ENCODE peak calls at places on chromosomes 11 and 22, in eight cellular contexts. One of them, this sample, is unnamed. For H3K4me1, the result is how much of the 10 kb centered on the place peaks cover.

GRCh38 chr11:66421492-66422205 is 814 bp downstream of the NPAS4 start:
- DNase-seq in upper lobe of right lung: peak
- DNase-seq in HCT116: peak
- DNase-seq in psoas muscle: peak
- DNase-seq in A549: peak
- DNase-seq in naive thymus-derived CD4-positive, alpha-beta T cell: peak
- DNase-seq in neuronal stem cell: peak
- DNase-seq in effector memory CD4-positive, alpha-beta T cell: peak
- DNase-seq in this sample: peak

GRCh38 chr22:50713008-50713385 is 25.0 kb upstream of the ACR start:
- DNase-seq in upper lobe of right lung: peak
- DNase-seq in HCT116: no peak
- DNase-seq in psoas muscle: peak
- DNase-seq in A549: no peak
- DNase-seq in naive thymus-derived CD4-positive, alpha-beta T cell: no peak
- DNase-seq in neuronal stem cell: no peak
- DNase-seq in effector memory CD4-positive, alpha-beta T cell: no peak
- DNase-seq in this sample: no peak

GRCh38 chr11:101269390-101269789 is 139.8 kb upstream of the PGR start:
- DNase-seq in upper lobe of right lung: no peak
- DNase-seq in HCT116: no peak
- DNase-seq in psoas muscle: no peak
- DNase-seq in A549: no peak
- DNase-seq in naive thymus-derived CD4-positive, alpha-beta T cell: no peak
- DNase-seq in neuronal stem cell: no peak
- DNase-seq in effector memory CD4-positive, alpha-beta T cell: no peak
- DNase-seq in this sample: no peak

GRCh38 chr11:71472357-71472885 is 19.4 kb downstream of the NADSYN1 start:
- DNase-seq in upper lobe of right lung: no peak
- DNase-seq in HCT116: no peak
- DNase-seq in psoas muscle: no peak
- DNase-seq in A549: no peak
- DNase-seq in naive thymus-derived CD4-positive, alpha-beta T cell: no peak
- DNase-seq in neuronal stem cell: no peak
- DNase-seq in effector memory CD4-positive, alpha-beta T cell: no peak
- DNase-seq in this sample: no peak

GRCh38 chr22:35524966-35525686 is 15.5 kb upstream of the RASD2 start:
- DNase-seq in upper lobe of right lung: no peak
- DNase-seq in HCT116: no peak
- DNase-seq in psoas muscle: peak
- DNase-seq in A549: no peak
- DNase-seq in naive thymus-derived CD4-positive, alpha-beta T cell: no peak
- DNase-seq in neuronal stem cell: no peak
- DNase-seq in effector memory CD4-positive, alpha-beta T cell: no peak
- DNase-seq in this sample: no peak

GRCh38 chr11:10625281-10625981 is 57.0 kb upstream of the LYVE1 start:
- DNase-seq in upper lobe of right lung: no peak
- DNase-seq in HCT116: no peak
- DNase-seq in psoas muscle: no peak
- DNase-seq in A549: no peak
- DNase-seq in naive thymus-derived CD4-positive, alpha-beta T cell: no peak
- DNase-seq in neuronal stem cell: no peak
- DNase-seq in effector memory CD4-positive, alpha-beta T cell: no peak
- DNase-seq in this sample: no peak

GRCh38 chr11:60946601-60947265 is 5.2 kb downstream of the SLC15A3 start:
- DNase-seq in upper lobe of right lung: no peak
- DNase-seq in HCT116: no peak
- DNase-seq in psoas muscle: no peak
- DNase-seq in A549: no peak
- DNase-seq in naive thymus-derived CD4-positive, alpha-beta T cell: no peak
- DNase-seq in neuronal stem cell: no peak
- DNase-seq in effector memory CD4-positive, alpha-beta T cell: no peak
- DNase-seq in this sample: no peak

GRCh38 chr11:75069473-75069872 is 27.2 kb downstream of the OR2AT4 start:
- DNase-seq in upper lobe of right lung: no peak
- DNase-seq in HCT116: no peak
- DNase-seq in psoas muscle: no peak
- DNase-seq in A549: no peak
- DNase-seq in naive thymus-derived CD4-positive, alpha-beta T cell: no peak
- DNase-seq in neuronal stem cell: no peak
- DNase-seq in effector memory CD4-positive, alpha-beta T cell: no peak
- DNase-seq in this sample: no peak

GRCh38 chr22:41152902-41153301 is 52.2 kb upstream of the L3MBTL2 start:
- DNase-seq in upper lobe of right lung: no peak
- DNase-seq in HCT116: no peak
- DNase-seq in psoas muscle: no peak
- DNase-seq in A549: no peak
- DNase-seq in naive thymus-derived CD4-positive, alpha-beta T cell: no peak
- DNase-seq in neuronal stem cell: no peak
- DNase-seq in effector memory CD4-positive, alpha-beta T cell: no peak
- DNase-seq in this sample: no peak

GRCh38 chr22:46674367-46674781 is 54.2 kb downstream of the GRAMD4 start:
- DNase-seq in upper lobe of right lung: no peak
- DNase-seq in HCT116: no peak
- DNase-seq in psoas muscle: peak
- DNase-seq in A549: no peak
- DNase-seq in naive thymus-derived CD4-positive, alpha-beta T cell: peak
- DNase-seq in neuronal stem cell: no peak
- DNase-seq in effector memory CD4-positive, alpha-beta T cell: peak
- DNase-seq in this sample: no peak

GRCh38 chr11:122367809-122368231 is 251.8 kb upstream of the BLID start:
- DNase-seq in upper lobe of right lung: no peak
- DNase-seq in HCT116: no peak
- DNase-seq in psoas muscle: no peak
- DNase-seq in A549: no peak
- DNase-seq in naive thymus-derived CD4-positive, alpha-beta T cell: no peak
- DNase-seq in neuronal stem cell: no peak
- DNase-seq in effector memory CD4-positive, alpha-beta T cell: no peak
- DNase-seq in this sample: peak

GRCh38 chr11:75867778-75868374 is 52.9 kb downstream of the UVRAG start:
- DNase-seq in upper lobe of right lung: no peak
- DNase-seq in HCT116: peak
- DNase-seq in psoas muscle: no peak
- DNase-seq in A549: peak
- DNase-seq in naive thymus-derived CD4-positive, alpha-beta T cell: peak
- DNase-seq in neuronal stem cell: peak
- DNase-seq in effector memory CD4-positive, alpha-beta T cell: no peak
- DNase-seq in this sample: peak

GRCh38 chr11:808427-809286 is 1.1 kb upstream of the RPLP2 start:
- DNase-seq in upper lobe of right lung: no peak
- DNase-seq in HCT116: no peak
- DNase-seq in psoas muscle: peak
- DNase-seq in A549: peak
- DNase-seq in naive thymus-derived CD4-positive, alpha-beta T cell: no peak
- DNase-seq in neuronal stem cell: no peak
- DNase-seq in effector memory CD4-positive, alpha-beta T cell: peak
- DNase-seq in this sample: no peak

GRCh38 chr11:61417670-61418069 is 12.1 kb downstream of the CPSF7 start:
- DNase-seq in upper lobe of right lung: no peak
- DNase-seq in HCT116: no peak
- DNase-seq in psoas muscle: no peak
- DNase-seq in A549: no peak
- DNase-seq in naive thymus-derived CD4-positive, alpha-beta T cell: no peak
- DNase-seq in neuronal stem cell: no peak
- DNase-seq in effector memory CD4-positive, alpha-beta T cell: no peak
- DNase-seq in this sample: no peak

GRCh38 chr11:73299751-73300150 is 8.3 kb upstream of the ARHGEF17 start:
- DNase-seq in upper lobe of right lung: no peak
- DNase-seq in HCT116: no peak
- DNase-seq in psoas muscle: peak
- DNase-seq in A549: no peak
- DNase-seq in naive thymus-derived CD4-positive, alpha-beta T cell: no peak
- DNase-seq in neuronal stem cell: no peak
- DNase-seq in effector memory CD4-positive, alpha-beta T cell: no peak
- DNase-seq in this sample: no peak

GRCh38 chr11:130766650-130767297 is 149.5 kb downstream of the SNX19 start:
- DNase-seq in upper lobe of right lung: no peak
- DNase-seq in HCT116: no peak
- DNase-seq in psoas muscle: no peak
- DNase-seq in A549: no peak
- DNase-seq in naive thymus-derived CD4-positive, alpha-beta T cell: no peak
- DNase-seq in neuronal stem cell: no peak
- DNase-seq in effector memory CD4-positive, alpha-beta T cell: no peak
- DNase-seq in this sample: no peak

GRCh38 chr22:18057568-18058209 is 20.1 kb upstream of the PEX26 start:
- DNase-seq in upper lobe of right lung: peak
- DNase-seq in HCT116: peak
- DNase-seq in psoas muscle: peak
- DNase-seq in A549: peak
- DNase-seq in naive thymus-derived CD4-positive, alpha-beta T cell: no peak
- DNase-seq in neuronal stem cell: no peak
- DNase-seq in effector memory CD4-positive, alpha-beta T cell: no peak
- DNase-seq in this sample: peak

GRCh38 chr11:2892215-2893020 is 6.8 kb upstream of the CDKN1C start:
- DNase-seq in upper lobe of right lung: peak
- DNase-seq in HCT116: no peak
- DNase-seq in psoas muscle: no peak
- DNase-seq in A549: peak
- DNase-seq in naive thymus-derived CD4-positive, alpha-beta T cell: peak
- DNase-seq in neuronal stem cell: peak
- DNase-seq in effector memory CD4-positive, alpha-beta T cell: peak
- DNase-seq in this sample: peak

GRCh38 chr11:67645521-67646457 is 4.7 kb downstream of the ACY3 start:
- DNase-seq in upper lobe of right lung: no peak
- DNase-seq in HCT116: no peak
- DNase-seq in psoas muscle: no peak
- DNase-seq in A549: no peak
- DNase-seq in naive thymus-derived CD4-positive, alpha-beta T cell: no peak
- DNase-seq in neuronal stem cell: no peak
- DNase-seq in effector memory CD4-positive, alpha-beta T cell: no peak
- DNase-seq in this sample: peak

GRCh38 chr11:115885446-115885978 is 381.3 kb upstream of the CADM1 start:
- DNase-seq in upper lobe of right lung: no peak
- DNase-seq in HCT116: no peak
- DNase-seq in psoas muscle: no peak
- DNase-seq in A549: no peak
- DNase-seq in naive thymus-derived CD4-positive, alpha-beta T cell: no peak
- DNase-seq in neuronal stem cell: peak
- DNase-seq in effector memory CD4-positive, alpha-beta T cell: no peak
- DNase-seq in this sample: no peak
- H3K27ac ChIP-seq in upper lobe of right lung: no peak
- H3K27ac ChIP-seq in HCT116: no peak
- H3K27ac ChIP-seq in psoas muscle: no peak
- H3K27ac ChIP-seq in A549: no peak
- H3K27ac ChIP-seq in naive thymus-derived CD4-positive, alpha-beta T cell: no peak
- H3K27ac ChIP-seq in neuronal stem cell: peak
- H3K27ac ChIP-seq in effector memory CD4-positive, alpha-beta T cell: no peak
- H3K27ac ChIP-seq in this sample: no peak

GRCh38 chr11:11842426-11843008 is 745 bp downstream of the USP47 start:
- DNase-seq in upper lobe of right lung: no peak
- DNase-seq in HCT116: peak
- DNase-seq in psoas muscle: peak
- DNase-seq in A549: peak
- DNase-seq in naive thymus-derived CD4-positive, alpha-beta T cell: peak
- DNase-seq in neuronal stem cell: peak
- DNase-seq in effector memory CD4-positive, alpha-beta T cell: peak
- DNase-seq in this sample: peak

GRCh38 chr11:11844272-11844671 is 2.5 kb downstream of the USP47 start:
- DNase-seq in upper lobe of right lung: no peak
- DNase-seq in HCT116: no peak
- DNase-seq in psoas muscle: no peak
- DNase-seq in A549: no peak
- DNase-seq in naive thymus-derived CD4-positive, alpha-beta T cell: no peak
- DNase-seq in neuronal stem cell: no peak
- DNase-seq in effector memory CD4-positive, alpha-beta T cell: no peak
- DNase-seq in this sample: no peak

GRCh38 chr11:11841605-11842425 is at the start of gene USP47:
- DNase-seq in upper lobe of right lung: peak
- DNase-seq in HCT116: peak
- DNase-seq in psoas muscle: peak
- DNase-seq in A549: peak
- DNase-seq in naive thymus-derived CD4-positive, alpha-beta T cell: peak
- DNase-seq in neuronal stem cell: peak
- DNase-seq in effector memory CD4-positive, alpha-beta T cell: peak
- DNase-seq in this sample: peak

GRCh38 chr11:11843642-11844041 is 1.9 kb downstream of the USP47 start:
- DNase-seq in upper lobe of right lung: no peak
- DNase-seq in HCT116: no peak
- DNase-seq in psoas muscle: no peak
- DNase-seq in A549: no peak
- DNase-seq in naive thymus-derived CD4-positive, alpha-beta T cell: no peak
- DNase-seq in neuronal stem cell: no peak
- DNase-seq in effector memory CD4-positive, alpha-beta T cell: no peak
- DNase-seq in this sample: no peak

GRCh38 chr11:11843233-11843632 is 1.5 kb downstream of the USP47 start:
- DNase-seq in upper lobe of right lung: no peak
- DNase-seq in HCT116: no peak
- DNase-seq in psoas muscle: no peak
- DNase-seq in A549: peak
- DNase-seq in naive thymus-derived CD4-positive, alpha-beta T cell: peak
- DNase-seq in neuronal stem cell: no peak
- DNase-seq in effector memory CD4-positive, alpha-beta T cell: no peak
- DNase-seq in this sample: no peak
- H3K4me1 ChIP-seq in upper lobe of right lung: under half
- H3K4me1 ChIP-seq in HCT116: under half
- H3K4me1 ChIP-seq in psoas muscle: under half
- H3K4me1 ChIP-seq in A549: under half
- H3K4me1 ChIP-seq in naive thymus-derived CD4-positive, alpha-beta T cell: under half
- H3K4me1 ChIP-seq in neuronal stem cell: under half
- H3K4me1 ChIP-seq in effector memory CD4-positive, alpha-beta T cell: under half
- H3K4me1 ChIP-seq in this sample: under half

GRCh38 chr11:82996966-82997606 is 74.6 kb downstream of the RAB30 start:
- DNase-seq in upper lobe of right lung: no peak
- DNase-seq in HCT116: no peak
- DNase-seq in psoas muscle: no peak
- DNase-seq in A549: no peak
- DNase-seq in naive thymus-derived CD4-positive, alpha-beta T cell: no peak
- DNase-seq in neuronal stem cell: no peak
- DNase-seq in effector memory CD4-positive, alpha-beta T cell: no peak
- DNase-seq in this sample: no peak

GRCh38 chr11:82998697-82999096 is 73.0 kb downstream of the RAB30 start:
- DNase-seq in upper lobe of right lung: no peak
- DNase-seq in HCT116: no peak
- DNase-seq in psoas muscle: no peak
- DNase-seq in A549: no peak
- DNase-seq in naive thymus-derived CD4-positive, alpha-beta T cell: no peak
- DNase-seq in neuronal stem cell: no peak
- DNase-seq in effector memory CD4-positive, alpha-beta T cell: no peak
- DNase-seq in this sample: no peak

GRCh38 chr11:82994615-82995014 is 77.1 kb downstream of the RAB30 start:
- DNase-seq in upper lobe of right lung: no peak
- DNase-seq in HCT116: no peak
- DNase-seq in psoas muscle: no peak
- DNase-seq in A549: no peak
- DNase-seq in naive thymus-derived CD4-positive, alpha-beta T cell: no peak
- DNase-seq in neuronal stem cell: no peak
- DNase-seq in effector memory CD4-positive, alpha-beta T cell: no peak
- DNase-seq in this sample: no peak

GRCh38 chr11:82995276-82995675 is 76.4 kb downstream of the RAB30 start:
- DNase-seq in upper lobe of right lung: no peak
- DNase-seq in HCT116: no peak
- DNase-seq in psoas muscle: no peak
- DNase-seq in A549: no peak
- DNase-seq in naive thymus-derived CD4-positive, alpha-beta T cell: no peak
- DNase-seq in neuronal stem cell: no peak
- DNase-seq in effector memory CD4-positive, alpha-beta T cell: no peak
- DNase-seq in this sample: no peak

GRCh38 chr11:82995754-82996398 is 75.8 kb downstream of the RAB30 start:
- DNase-seq in upper lobe of right lung: no peak
- DNase-seq in HCT116: no peak
- DNase-seq in psoas muscle: peak
- DNase-seq in A549: no peak
- DNase-seq in naive thymus-derived CD4-positive, alpha-beta T cell: no peak
- DNase-seq in neuronal stem cell: no peak
- DNase-seq in effector memory CD4-positive, alpha-beta T cell: no peak
- DNase-seq in this sample: no peak
- H3K27ac ChIP-seq in upper lobe of right lung: no peak
- H3K27ac ChIP-seq in HCT116: no peak
- H3K27ac ChIP-seq in psoas muscle: peak
- H3K27ac ChIP-seq in A549: no peak
- H3K27ac ChIP-seq in naive thymus-derived CD4-positive, alpha-beta T cell: no peak
- H3K27ac ChIP-seq in neuronal stem cell: no peak
- H3K27ac ChIP-seq in effector memory CD4-positive, alpha-beta T cell: no peak
- H3K27ac ChIP-seq in this sample: no peak

GRCh38 chr11:128711136-128711535 is 17.3 kb downstream of the FLI1 start:
- DNase-seq in upper lobe of right lung: no peak
- DNase-seq in HCT116: no peak
- DNase-seq in psoas muscle: no peak
- DNase-seq in A549: no peak
- DNase-seq in naive thymus-derived CD4-positive, alpha-beta T cell: no peak
- DNase-seq in neuronal stem cell: no peak
- DNase-seq in effector memory CD4-positive, alpha-beta T cell: no peak
- DNase-seq in this sample: no peak
- H3K4me1 ChIP-seq in upper lobe of right lung: half or more
- H3K4me1 ChIP-seq in HCT116: under half
- H3K4me1 ChIP-seq in psoas muscle: under half
- H3K4me1 ChIP-seq in A549: under half
- H3K4me1 ChIP-seq in naive thymus-derived CD4-positive, alpha-beta T cell: half or more
- H3K4me1 ChIP-seq in neuronal stem cell: under half
- H3K4me1 ChIP-seq in effector memory CD4-positive, alpha-beta T cell: under half
- H3K4me1 ChIP-seq in this sample: under half

This sample was measured in pancreas.